ENCODE peak calls at places on chromosomes 13 and 19, in six cellular contexts. One of them, this sample, is unnamed.

GRCh38 chr19:44840811-44841210 is 5.3 kb upstream of the NECTIN2 start:
- DNase-seq in ACHN: no peak
- DNase-seq in NCI-H345: no peak
- DNase-seq in lower lobe of right lung: no peak
- DNase-seq in activated CD4-positive, alpha-beta T cell treated with anti-CD3 and anti-CD28 coated beads, Interleukin-2, amount 10 ng/mL, durations not matched to agents 7 days and 5 days: no peak
- DNase-seq in IMR-90: no peak
- DNase-seq in this sample: no peak

GRCh38 chr13:61778531-61778930 is 362.9 kb upstream of the PCDH20 start:
- DNase-seq in NCI-H345: no peak
- DNase-seq in activated CD4-positive, alpha-beta T cell treated with anti-CD3 and anti-CD28 coated beads, Interleukin-2, amount 10 ng/mL, durations not matched to agents 7 days and 5 days: no peak
- DNase-seq in lower lobe of right lung: no peak
- DNase-seq in ACHN: no peak
- DNase-seq in IMR-90: no peak
- DNase-seq in this sample: no peak

GRCh38 chr13:93740334-93740733 is 513.7 kb downstream of the GPC6 start:
- DNase-seq in IMR-90: no peak
- DNase-seq in activated CD4-positive, alpha-beta T cell treated with anti-CD3 and anti-CD28 coated beads, Interleukin-2, amount 10 ng/mL, durations not matched to agents 7 days and 5 days: no peak
- DNase-seq in ACHN: no peak
- DNase-seq in lower lobe of right lung: no peak
- DNase-seq in NCI-H345: no peak
- DNase-seq in this sample: no peak

GRCh38 chr13:28684257-28684656 is 25.3 kb downstream of the POMP start:
- DNase-seq in IMR-90: no peak
- DNase-seq in ACHN: no peak
- DNase-seq in NCI-H345: no peak
- DNase-seq in lower lobe of right lung: no peak
- DNase-seq in activated CD4-positive, alpha-beta T cell treated with anti-CD3 and anti-CD28 coated beads, Interleukin-2, amount 10 ng/mL, durations not matched to agents 7 days and 5 days: no peak
- DNase-seq in this sample: no peak

GRCh38 chr13:22569830-22570229 is 610.9 kb upstream of the SGCG start:
- DNase-seq in ACHN: no peak
- DNase-seq in NCI-H345: no peak
- DNase-seq in IMR-90: no peak
- DNase-seq in activated CD4-positive, alpha-beta T cell treated with anti-CD3 and anti-CD28 coated beads, Interleukin-2, amount 10 ng/mL, durations not matched to agents 7 days and 5 days: no peak
- DNase-seq in lower lobe of right lung: no peak
- DNase-seq in this sample: no peak

GRCh38 chr13:30510091-30510490 is 44.4 kb upstream of the HMGB1 start:
- DNase-seq in NCI-H345: no peak
- DNase-seq in ACHN: no peak
- DNase-seq in IMR-90: no peak
- DNase-seq in lower lobe of right lung: no peak
- DNase-seq in activated CD4-positive, alpha-beta T cell treated with anti-CD3 and anti-CD28 coated beads, Interleukin-2, amount 10 ng/mL, durations not matched to agents 7 days and 5 days: no peak
- DNase-seq in this sample: peak

GRCh38 chr19:45211751-45212381 is 33.3 kb downstream of the BLOC1S3 start:
- DNase-seq in activated CD4-positive, alpha-beta T cell treated with anti-CD3 and anti-CD28 coated beads, Interleukin-2, amount 10 ng/mL, durations not matched to agents 7 days and 5 days: no peak
- DNase-seq in IMR-90: no peak
- DNase-seq in ACHN: no peak
- DNase-seq in NCI-H345: no peak
- DNase-seq in lower lobe of right lung: peak
- DNase-seq in this sample: no peak

GRCh38 chr13:22325761-22326160 is 654.9 kb downstream of the FGF9 start:
- DNase-seq in ACHN: no peak
- DNase-seq in lower lobe of right lung: no peak
- DNase-seq in NCI-H345: no peak
- DNase-seq in IMR-90: no peak
- DNase-seq in activated CD4-positive, alpha-beta T cell treated with anti-CD3 and anti-CD28 coated beads, Interleukin-2, amount 10 ng/mL, durations not matched to agents 7 days and 5 days: no peak
- DNase-seq in this sample: no peak

GRCh38 chr19:6717036-6717435 is 3.4 kb downstream of the C3 start:
- DNase-seq in NCI-H345: no peak
- DNase-seq in lower lobe of right lung: no peak
- DNase-seq in ACHN: no peak
- DNase-seq in IMR-90: no peak
- DNase-seq in activated CD4-positive, alpha-beta T cell treated with anti-CD3 and anti-CD28 coated beads, Interleukin-2, amount 10 ng/mL, durations not matched to agents 7 days and 5 days: no peak
- DNase-seq in this sample: no peak

GRCh38 chr13:48648446-48648845 is 5.3 kb upstream of the CYSLTR2 start:
- DNase-seq in lower lobe of right lung: no peak
- DNase-seq in ACHN: no peak
- DNase-seq in activated CD4-positive, alpha-beta T cell treated with anti-CD3 and anti-CD28 coated beads, Interleukin-2, amount 10 ng/mL, durations not matched to agents 7 days and 5 days: no peak
- DNase-seq in IMR-90: no peak
- DNase-seq in NCI-H345: no peak
- DNase-seq in this sample: no peak

GRCh38 chr19:41407271-41407670 is 9.7 kb downstream of the BCKDHA start:
- DNase-seq in NCI-H345: no peak
- DNase-seq in IMR-90: no peak
- DNase-seq in activated CD4-positive, alpha-beta T cell treated with anti-CD3 and anti-CD28 coated beads, Interleukin-2, amount 10 ng/mL, durations not matched to agents 7 days and 5 days: no peak
- DNase-seq in ACHN: no peak
- DNase-seq in lower lobe of right lung: peak
- DNase-seq in this sample: peak

GRCh38 chr19:2047449-2048103 is 3.5 kb downstream of the MKNK2 start:
- DNase-seq in IMR-90: no peak
- DNase-seq in NCI-H345: no peak
- DNase-seq in lower lobe of right lung: peak
- DNase-seq in activated CD4-positive, alpha-beta T cell treated with anti-CD3 and anti-CD28 coated beads, Interleukin-2, amount 10 ng/mL, durations not matched to agents 7 days and 5 days: no peak
- DNase-seq in ACHN: peak
- DNase-seq in this sample: peak

GRCh38 chr13:84455143-84455905 is 573.0 kb upstream of the SLITRK1 start:
- DNase-seq in IMR-90: no peak
- DNase-seq in NCI-H345: no peak
- DNase-seq in activated CD4-positive, alpha-beta T cell treated with anti-CD3 and anti-CD28 coated beads, Interleukin-2, amount 10 ng/mL, durations not matched to agents 7 days and 5 days: no peak
- DNase-seq in ACHN: peak
- DNase-seq in lower lobe of right lung: no peak
- DNase-seq in this sample: no peak

GRCh38 chr19:32201661-32202060 is 143.7 kb upstream of the ZNF507 start:
- DNase-seq in NCI-H345: no peak
- DNase-seq in IMR-90: no peak
- DNase-seq in lower lobe of right lung: no peak
- DNase-seq in ACHN: no peak
- DNase-seq in activated CD4-positive, alpha-beta T cell treated with anti-CD3 and anti-CD28 coated beads, Interleukin-2, amount 10 ng/mL, durations not matched to agents 7 days and 5 days: peak
- DNase-seq in this sample: no peak

GRCh38 chr19:35179830-35180229 is 25.3 kb downstream of the FXYD5 start:
- DNase-seq in NCI-H345: no peak
- DNase-seq in ACHN: no peak
- DNase-seq in lower lobe of right lung: no peak
- DNase-seq in IMR-90: no peak
- DNase-seq in activated CD4-positive, alpha-beta T cell treated with anti-CD3 and anti-CD28 coated beads, Interleukin-2, amount 10 ng/mL, durations not matched to agents 7 days and 5 days: peak
- DNase-seq in this sample: no peak

GRCh38 chr19:43780706-43781525 is at the start of gene KCNN4:
- DNase-seq in ACHN: no peak
- DNase-seq in IMR-90: peak
- DNase-seq in NCI-H345: no peak
- DNase-seq in activated CD4-positive, alpha-beta T cell treated with anti-CD3 and anti-CD28 coated beads, Interleukin-2, amount 10 ng/mL, durations not matched to agents 7 days and 5 days: peak
- DNase-seq in lower lobe of right lung: no peak
- DNase-seq in this sample: peak

GRCh38 chr19:57888107-57888493 is 737 bp downstream of the ZNF814 start:
- DNase-seq in NCI-H345: no peak
- DNase-seq in lower lobe of right lung: no peak
- DNase-seq in IMR-90: no peak
- DNase-seq in ACHN: no peak
- DNase-seq in activated CD4-positive, alpha-beta T cell treated with anti-CD3 and anti-CD28 coated beads, Interleukin-2, amount 10 ng/mL, durations not matched to agents 7 days and 5 days: no peak
- DNase-seq in this sample: no peak

GRCh38 chr19:36113895-36114762 is 546 bp downstream of the POLR2I start:
- DNase-seq in IMR-90: peak
- DNase-seq in activated CD4-positive, alpha-beta T cell treated with anti-CD3 and anti-CD28 coated beads, Interleukin-2, amount 10 ng/mL, durations not matched to agents 7 days and 5 days: peak
- DNase-seq in ACHN: peak
- DNase-seq in NCI-H345: peak
- DNase-seq in lower lobe of right lung: no peak
- DNase-seq in this sample: peak

GRCh38 chr19:4575267-4575793 is 15.8 kb upstream of the SEMA6B start:
- DNase-seq in ACHN: peak
- DNase-seq in activated CD4-positive, alpha-beta T cell treated with anti-CD3 and anti-CD28 coated beads, Interleukin-2, amount 10 ng/mL, durations not matched to agents 7 days and 5 days: no peak
- DNase-seq in lower lobe of right lung: no peak
- DNase-seq in IMR-90: peak
- DNase-seq in NCI-H345: no peak
- DNase-seq in this sample: peak

GRCh38 chr19:35216833-35217707 is 11.5 kb downstream of the FAM187B start:
- DNase-seq in IMR-90: no peak
- DNase-seq in ACHN: no peak
- DNase-seq in NCI-H345: peak
- DNase-seq in activated CD4-positive, alpha-beta T cell treated with anti-CD3 and anti-CD28 coated beads, Interleukin-2, amount 10 ng/mL, durations not matched to agents 7 days and 5 days: peak
- DNase-seq in lower lobe of right lung: no peak
- DNase-seq in this sample: no peak

GRCh38 chr19:38277549-38277948 is 13.2 kb downstream of the SPINT2 start:
- DNase-seq in IMR-90: peak
- DNase-seq in activated CD4-positive, alpha-beta T cell treated with anti-CD3 and anti-CD28 coated beads, Interleukin-2, amount 10 ng/mL, durations not matched to agents 7 days and 5 days: no peak
- DNase-seq in lower lobe of right lung: no peak
- DNase-seq in ACHN: no peak
- DNase-seq in NCI-H345: no peak
- DNase-seq in this sample: peak

GRCh38 chr19:41224632-41225031 is 5.6 kb downstream of the AXL start:
- DNase-seq in NCI-H345: no peak
- DNase-seq in ACHN: no peak
- DNase-seq in lower lobe of right lung: no peak
- DNase-seq in IMR-90: no peak
- DNase-seq in activated CD4-positive, alpha-beta T cell treated with anti-CD3 and anti-CD28 coated beads, Interleukin-2, amount 10 ng/mL, durations not matched to agents 7 days and 5 days: no peak
- DNase-seq in this sample: no peak

GRCh38 chr19:16673226-16673625 is 12.3 kb downstream of the TMEM38A start:
- DNase-seq in NCI-H345: no peak
- DNase-seq in IMR-90: no peak
- DNase-seq in ACHN: no peak
- DNase-seq in activated CD4-positive, alpha-beta T cell treated with anti-CD3 and anti-CD28 coated beads, Interleukin-2, amount 10 ng/mL, durations not matched to agents 7 days and 5 days: no peak
- DNase-seq in lower lobe of right lung: no peak
- DNase-seq in this sample: no peak

GRCh38 chr13:99124046-99124400 is 76.6 kb upstream of the UBAC2 start:
- DNase-seq in IMR-90: no peak
- DNase-seq in lower lobe of right lung: no peak
- DNase-seq in NCI-H345: no peak
- DNase-seq in ACHN: no peak
- DNase-seq in activated CD4-positive, alpha-beta T cell treated with anti-CD3 and anti-CD28 coated beads, Interleukin-2, amount 10 ng/mL, durations not matched to agents 7 days and 5 days: no peak
- DNase-seq in this sample: no peak

GRCh38 chr13:43730642-43731041 is 56.1 kb downstream of the ENOX1 start:
- DNase-seq in activated CD4-positive, alpha-beta T cell treated with anti-CD3 and anti-CD28 coated beads, Interleukin-2, amount 10 ng/mL, durations not matched to agents 7 days and 5 days: no peak
- DNase-seq in NCI-H345: no peak
- DNase-seq in lower lobe of right lung: no peak
- DNase-seq in ACHN: no peak
- DNase-seq in IMR-90: peak
- DNase-seq in this sample: peak

GRCh38 chr13:44786724-44787123 is 202.5 kb downstream of the NUFIP1 start:
- DNase-seq in NCI-H345: no peak
- DNase-seq in activated CD4-positive, alpha-beta T cell treated with anti-CD3 and anti-CD28 coated beads, Interleukin-2, amount 10 ng/mL, durations not matched to agents 7 days and 5 days: no peak
- DNase-seq in IMR-90: no peak
- DNase-seq in lower lobe of right lung: no peak
- DNase-seq in ACHN: no peak
- DNase-seq in this sample: no peak